ENCODE peak calls at places on chromosomes 16 and 17, in four cellular contexts. S is K562, K is GM12878, O is HL-60. A is an unnamed sample.
A peak's percentile ranks its signal among the peaks of the same experiment; 100 is the strongest.

GRCh38 chr16:68732068-68732680 is 4.9 kb upstream of the CDH1 start:
- DNase-seq in S (peak; percentile 91), K (no peak), O (no peak), A (no peak)

GRCh38 chr17:81349397-81350319 is 45.6 kb upstream of the BAHCC1 start:
- DNase-seq in S (peak; percentile 95), O (no peak), K (no peak), A (no peak)

GRCh38 chr16:50368410-50369132 is at the start of gene BRD7:
- DNase-seq in K (no peak), O (no peak), S (peak; percentile 74), A (peak; percentile 82)

GRCh38 chr16:75908301-75908700 is 182.0 kb upstream of the CPHXL start:
- DNase-seq in K (no peak), S (no peak), O (no peak), A (no peak)

GRCh38 chr17:63275968-63276349 is 170.1 kb downstream of the CYB561 start:
- DNase-seq in K (no peak), S (no peak), O (no peak), A (no peak)

GRCh38 chr17:17755715-17756114 is 74.5 kb downstream of the RAI1 start:
- DNase-seq in O (no peak), S (no peak), K (no peak), A (no peak)

GRCh38 chr16:15705064-15705565 is 55.1 kb downstream of the NDE1 start:
- DNase-seq in O (no peak), K (no peak), S (no peak), A (no peak)

GRCh38 chr17:39002991-39003715 is 36.0 kb upstream of the FBXO47 start:
- DNase-seq in K (no peak), O (no peak), S (peak; percentile 87), A (no peak)

GRCh38 chr17:31269597-31269996 is 27.4 kb downstream of the OMG start:
- DNase-seq in S (no peak), K (no peak), O (no peak), A (no peak)

GRCh38 chr16:27745348-27745747 is 195.4 kb downstream of the KATNIP start:
- DNase-seq in S (no peak), K (no peak), O (no peak), A (no peak)

GRCh38 chr16:12801511-12802042 is 2.1 kb downstream of the CPPED1 start:
- DNase-seq in K (peak; percentile 73), O (peak; percentile 49), S (peak; percentile 72), A (peak; percentile 32)

GRCh38 chr17:48037036-48037881 is at the start of gene COPZ2:
- DNase-seq in O (no peak), K (no peak), S (no peak), A (peak; percentile 47)

GRCh38 chr17:6105608-6106007 is 35.4 kb downstream of the WSCD1 start:
- DNase-seq in K (no peak), S (no peak), O (no peak), A (no peak)

GRCh38 chr17:29744121-29744520 is 121.4 kb upstream of the CORO6 start:
- DNase-seq in O (no peak), K (no peak), S (no peak), A (no peak)

GRCh38 chr17:2222901-2223616 is 80.5 kb downstream of the SMG6 start:
- DNase-seq in S (no peak), O (no peak), K (peak; percentile 81), A (no peak)
- TF ChIP-seq SPI1 in S (no peak), O (no peak), K (no peak), A (no peak)

DNA sequence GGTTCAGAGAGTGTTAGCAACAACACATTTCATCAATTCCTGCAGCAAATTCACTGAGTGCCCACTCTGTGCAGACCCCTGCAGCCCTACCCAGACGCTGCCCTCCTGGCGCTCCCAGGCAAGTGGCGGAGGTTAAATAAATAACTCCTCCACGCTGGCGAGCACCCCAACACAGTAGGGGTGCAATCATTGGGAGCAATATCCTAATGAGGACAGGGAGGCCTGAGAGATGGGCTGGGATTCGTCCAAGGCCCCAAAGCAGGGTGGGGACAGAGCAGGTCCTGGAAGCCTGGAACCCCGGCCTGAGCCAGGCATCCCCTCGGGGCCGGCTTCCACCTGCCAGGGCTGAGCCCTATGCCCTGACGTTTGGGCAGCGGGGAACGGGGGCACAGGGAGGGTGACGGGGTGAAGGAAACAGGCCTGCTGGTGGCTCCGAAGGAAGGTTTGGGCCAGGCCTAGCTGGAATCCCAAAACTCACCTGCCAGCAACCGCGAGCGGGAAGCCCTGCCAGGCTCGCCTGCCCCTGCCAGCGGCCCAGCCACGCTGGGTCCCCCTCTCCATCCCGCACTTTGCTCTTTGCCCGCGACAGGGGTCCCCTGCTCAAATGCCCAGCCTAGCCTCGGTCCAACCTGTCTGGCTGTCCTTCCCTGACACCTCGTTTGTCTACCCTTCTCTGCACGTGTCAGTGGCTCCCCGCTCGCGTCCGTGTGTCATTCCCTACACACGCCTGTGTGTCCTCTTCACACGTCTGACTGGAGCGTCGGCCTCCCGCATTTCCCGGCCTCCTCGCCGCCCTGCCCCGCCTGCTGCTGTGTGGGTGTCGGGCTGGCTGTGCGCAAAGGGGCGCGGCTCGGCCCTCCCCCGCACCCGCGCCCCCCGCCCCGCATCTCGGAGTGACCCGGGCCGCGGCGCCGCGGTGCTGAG is 721 bp upstream of the BEAN1 start:
- DNase-seq in O (no peak), S (no peak), K (no peak), A (no peak)
- TF ChIP-seq SPI1 in O (no peak), S (no peak), K (no peak), A (no peak)

GRCh38 chr17:76789235-76789788 is 51.4 kb downstream of the MFSD11 start:
- DNase-seq in K (no peak), O (no peak), S (peak; percentile 82), A (no peak)
- TF ChIP-seq SPI1 in K (no peak), O (no peak), S (no peak), A (no peak)

DNA sequence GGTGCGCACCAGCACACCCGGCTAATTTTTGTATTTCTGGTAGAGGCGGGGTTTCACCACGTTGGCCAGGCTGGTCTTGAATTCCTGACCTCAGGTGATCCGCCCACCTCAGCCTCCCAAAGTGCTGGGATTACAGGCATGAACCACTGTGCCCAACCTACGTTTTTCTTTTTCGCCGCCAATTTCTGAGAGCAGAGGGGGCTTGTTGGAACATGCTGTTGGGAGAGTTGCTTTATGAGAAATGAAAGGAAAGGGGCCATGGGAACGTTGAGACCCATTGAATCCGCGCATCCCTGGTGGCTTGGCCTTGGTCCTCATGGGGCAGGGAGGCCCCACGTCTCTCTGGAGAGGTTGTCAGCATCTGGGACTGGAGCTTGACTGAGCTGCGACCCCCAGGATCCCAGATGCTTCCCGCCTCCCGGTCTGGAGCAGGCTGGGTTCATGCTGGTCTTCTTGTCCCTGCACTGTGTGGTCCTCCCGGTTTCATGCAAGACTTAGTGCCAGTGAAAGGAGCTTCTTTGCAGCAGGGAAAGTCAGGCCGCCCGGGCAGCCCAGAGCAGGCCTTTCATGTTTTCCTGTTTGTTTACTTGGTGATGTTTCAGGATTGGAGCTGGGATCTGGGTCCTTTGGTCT is 22.8 kb downstream of the CRISPLD2 start:
- DNase-seq in K (no peak), O (no peak), S (no peak), A (no peak)
- TF ChIP-seq SPI1 in K (no peak), O (no peak), S (no peak), A (no peak)